ENCODE peak calls at places on chromosomes 2 and 18, in ten cellular contexts. Q is pancreas; A is B cell; S is ureter; E is LoVo; I is stimulated activated effector memory CD8-positive, alpha-beta T cell treated with anti-CD3 and anti-CD28 coated beads, Interleukin-12 subunit alpha, Interleukin-12 subunit beta, amount 100 ng/mL, for 72 hours; V is GM23248; Z is HT1080; C is cardiac fibroblast; R is NCI-H1048. G is an unnamed sample.

GRCh38 chr2:239555566-239555895 is 154.7 kb upstream of the HDAC4 start:
- DNase-seq in Q (no peak), A (no peak), S (no peak), E (no peak), I (no peak), V (peak), Z (no peak), C (no peak), R (no peak), G (no peak)

GRCh38 chr2:20744366-20745335 is 77.7 kb downstream of the GDF7 start:
- DNase-seq in Q (no peak), A (no peak), S (no peak), E (no peak), I (no peak), V (no peak), Z (no peak), C (no peak), R (no peak), G (no peak)

GRCh38 chr2:59427980-59428379 is 1125.5 kb downstream of the BCL11A start:
- DNase-seq in Q (no peak), A (no peak), S (no peak), E (no peak), I (no peak), V (no peak), Z (no peak), C (no peak), R (no peak), G (no peak)

GRCh38 chr2:150491943-150492342 is 4.5 kb upstream of the RND3 start:
- DNase-seq in Q (no peak), A (no peak), S (no peak), E (no peak), I (no peak), V (peak), Z (peak), C (peak), R (no peak), G (no peak)

GRCh38 chr18:79626905-79627749 is 52.5 kb upstream of the CTDP1 start:
- DNase-seq in Q (no peak), A (no peak), S (no peak), E (no peak), I (no peak), V (no peak), Z (no peak), C (no peak), R (no peak), G (no peak)

GRCh38 chr2:241852981-241853631 is 5.6 kb downstream of the PDCD1 start:
- DNase-seq in Q (peak), A (peak), S (no peak), E (no peak), I (no peak), V (no peak), Z (no peak), C (no peak), R (no peak), G (no peak)

GRCh38 chr2:176751314-176751713 is 461.3 kb upstream of the HNRNPA3 start:
- DNase-seq in Q (no peak), A (no peak), S (no peak), E (no peak), I (no peak), V (no peak), Z (no peak), C (no peak), R (no peak), G (no peak)

GRCh38 chr18:45384137-45384998 is 230.9 kb upstream of the SLC14A2 start:
- DNase-seq in Q (peak), A (peak), S (peak), E (peak), I (peak), V (peak), Z (peak), C (peak), R (no peak), G (peak)

GRCh38 chr2:16311521-16312440 is 353.9 kb downstream of the CYRIA start:
- DNase-seq in Q (no peak), A (no peak), S (no peak), E (no peak), I (no peak), V (no peak), Z (no peak), C (no peak), R (no peak), G (no peak)

GRCh38 chr18:62637807-62638687 is 77.3 kb upstream of the PHLPP1 start:
- DNase-seq in Q (peak), A (peak), S (no peak), E (no peak), I (peak), V (peak), Z (peak), C (peak), R (no peak), G (no peak)

GRCh38 chr18:32243358-32243757 is 53.5 kb downstream of the MEP1B start:
- DNase-seq in Q (no peak), A (no peak), S (no peak), E (no peak), I (no peak), V (no peak), Z (no peak), C (no peak), R (no peak), G (no peak)

GRCh38 chr18:52409732-52410131 is 69.7 kb downstream of the DCC start:
- DNase-seq in Q (no peak), A (no peak), S (no peak), E (peak), I (no peak), V (no peak), Z (peak), C (no peak), R (no peak), G (peak)

GRCh38 chr2:101961287-101962242 is 30.2 kb upstream of the IL1R2 start:
- DNase-seq in Q (peak), A (no peak), S (peak), E (no peak), I (no peak), V (peak), Z (no peak), C (peak), R (no peak), G (no peak)

GRCh38 chr2:221377597-221377996 is 194.5 kb downstream of the EPHA4 start:
- DNase-seq in Q (no peak), A (no peak), S (no peak), E (no peak), I (no peak), V (no peak), Z (no peak), C (no peak), R (no peak), G (no peak)

GRCh38 chr18:63071566-63072175 is 247.9 kb downstream of the BCL2 start:
- DNase-seq in Q (no peak), A (no peak), S (no peak), E (no peak), I (no peak), V (no peak), Z (no peak), C (no peak), R (no peak), G (peak)

GRCh38 chr18:46067431-46068007 is 4.5 kb downstream of the PSTPIP2 start:
- DNase-seq in Q (peak), A (no peak), S (no peak), E (peak), I (no peak), V (no peak), Z (peak), C (peak), R (no peak), G (peak)

GRCh38 chr2:71799013-71799575 is 345.7 kb downstream of the DYSF start:
- DNase-seq in Q (no peak), A (no peak), S (no peak), E (no peak), I (no peak), V (no peak), Z (no peak), C (no peak), R (no peak), G (no peak)

GRCh38 chr2:50769416-50769815 is 262.5 kb downstream of the NRXN1 start:
- DNase-seq in Q (no peak), A (no peak), S (no peak), E (no peak), I (no peak), V (no peak), Z (no peak), C (no peak), R (no peak), G (no peak)

GRCh38 chr2:3435440-3435839 is 55.9 kb downstream of the TRAPPC12 start:
- DNase-seq in Q (no peak), A (peak), S (no peak), E (no peak), I (no peak), V (no peak), Z (no peak), C (no peak), R (no peak), G (no peak)

GRCh38 chr2:163528640-163529217 is 207.1 kb downstream of the FIGN start:
- DNase-seq in Q (no peak), A (no peak), S (no peak), E (no peak), I (no peak), V (no peak), Z (no peak), C (no peak), R (no peak), G (peak)

GRCh38 chr18:13565228-13565627 is 161.1 kb downstream of the FAM210A start:
- DNase-seq in Q (no peak), A (no peak), S (no peak), E (no peak), I (no peak), V (no peak), Z (no peak), C (no peak), R (no peak), G (no peak)

GRCh38 chr2:31286961-31287550 is 53.1 kb downstream of the EHD3 start:
- DNase-seq in Q (no peak), A (no peak), S (no peak), E (no peak), I (no peak), V (peak), Z (peak), C (no peak), R (no peak), G (no peak)

GRCh38 chr2:239704737-239705136 is 303.9 kb upstream of the HDAC4 start:
- DNase-seq in Q (no peak), A (no peak), S (peak), E (no peak), I (no peak), V (no peak), Z (no peak), C (no peak), R (no peak), G (no peak)

GRCh38 chr2:128736689-128737545 is 418.2 kb upstream of the HS6ST1 start:
- DNase-seq in Q (peak), A (peak), S (peak), E (peak), I (peak), V (peak), Z (peak), C (peak), R (peak), G (peak)

GRCh38 chr2:119259296-119259860 is 35.7 kb downstream of the STEAP3 start:
- DNase-seq in Q (no peak), A (no peak), S (no peak), E (no peak), I (no peak), V (no peak), Z (no peak), C (peak), R (no peak), G (no peak)

GRCh38 chr18:8701546-8702118 is 3.7 kb upstream of the MTCL1 start:
- DNase-seq in Q (no peak), A (no peak), S (no peak), E (no peak), I (no peak), V (peak), Z (peak), C (peak), R (no peak), G (no peak)

G was measured in Caki2.